ENCODE peak calls at places on chromosomes 16 and 17, in seven cellular contexts. One of them, this sample, is unnamed.

GRCh38 chr17:3626831-3627565 is 9.1 kb downstream of the SHPK start:
- DNase-seq in tibial nerve: no peak
- DNase-seq in pancreas: no peak
- DNase-seq in OCI-LY7: no peak
- DNase-seq in stimulated activated effector memory CD8-positive, alpha-beta T cell treated with anti-CD3 and anti-CD28 coated beads, Interleukin-12 subunit alpha, Interleukin-12 subunit beta, amount 100 ng/mL, for 72 hours: no peak
- DNase-seq in CD4-positive, CD25-positive, alpha-beta regulatory T cell: no peak
- DNase-seq in astrocyte of the spinal cord: no peak
- DNase-seq in this sample: no peak

GRCh38 chr16:57141822-57142631 is 43.8 kb downstream of the PSME3IP1 start:
- DNase-seq in tibial nerve: no peak
- DNase-seq in pancreas: peak
- DNase-seq in OCI-LY7: peak
- DNase-seq in stimulated activated effector memory CD8-positive, alpha-beta T cell treated with anti-CD3 and anti-CD28 coated beads, Interleukin-12 subunit alpha, Interleukin-12 subunit beta, amount 100 ng/mL, for 72 hours: no peak
- DNase-seq in CD4-positive, CD25-positive, alpha-beta regulatory T cell: peak
- DNase-seq in astrocyte of the spinal cord: no peak
- DNase-seq in this sample: no peak

GRCh38 chr17:40069751-40070643 is 7.2 kb downstream of the THRA start:
- DNase-seq in tibial nerve: peak
- DNase-seq in pancreas: no peak
- DNase-seq in OCI-LY7: peak
- DNase-seq in stimulated activated effector memory CD8-positive, alpha-beta T cell treated with anti-CD3 and anti-CD28 coated beads, Interleukin-12 subunit alpha, Interleukin-12 subunit beta, amount 100 ng/mL, for 72 hours: no peak
- DNase-seq in CD4-positive, CD25-positive, alpha-beta regulatory T cell: peak
- DNase-seq in astrocyte of the spinal cord: peak
- DNase-seq in this sample: peak

GRCh38 chr17:77125432-77125901 is 15.3 kb upstream of the SEC14L1 start:
- DNase-seq in tibial nerve: no peak
- DNase-seq in pancreas: no peak
- DNase-seq in OCI-LY7: no peak
- DNase-seq in stimulated activated effector memory CD8-positive, alpha-beta T cell treated with anti-CD3 and anti-CD28 coated beads, Interleukin-12 subunit alpha, Interleukin-12 subunit beta, amount 100 ng/mL, for 72 hours: no peak
- DNase-seq in CD4-positive, CD25-positive, alpha-beta regulatory T cell: no peak
- DNase-seq in astrocyte of the spinal cord: peak
- DNase-seq in this sample: no peak

GRCh38 chr16:21088646-21089538 is 61.8 kb downstream of the DNAH3 start:
- DNase-seq in tibial nerve: no peak
- DNase-seq in pancreas: no peak
- DNase-seq in OCI-LY7: no peak
- DNase-seq in stimulated activated effector memory CD8-positive, alpha-beta T cell treated with anti-CD3 and anti-CD28 coated beads, Interleukin-12 subunit alpha, Interleukin-12 subunit beta, amount 100 ng/mL, for 72 hours: no peak
- DNase-seq in CD4-positive, CD25-positive, alpha-beta regulatory T cell: no peak
- DNase-seq in astrocyte of the spinal cord: peak
- DNase-seq in this sample: no peak

GRCh38 chr16:593406-593805 is 3.5 kb downstream of the RAB40C start:
- DNase-seq in tibial nerve: no peak
- DNase-seq in pancreas: peak
- DNase-seq in OCI-LY7: no peak
- DNase-seq in stimulated activated effector memory CD8-positive, alpha-beta T cell treated with anti-CD3 and anti-CD28 coated beads, Interleukin-12 subunit alpha, Interleukin-12 subunit beta, amount 100 ng/mL, for 72 hours: no peak
- DNase-seq in CD4-positive, CD25-positive, alpha-beta regulatory T cell: no peak
- DNase-seq in astrocyte of the spinal cord: no peak
- DNase-seq in this sample: no peak

GRCh38 chr16:12767897-12768296 is 35.8 kb downstream of the CPPED1 start:
- DNase-seq in tibial nerve: no peak
- DNase-seq in pancreas: no peak
- DNase-seq in OCI-LY7: no peak
- DNase-seq in stimulated activated effector memory CD8-positive, alpha-beta T cell treated with anti-CD3 and anti-CD28 coated beads, Interleukin-12 subunit alpha, Interleukin-12 subunit beta, amount 100 ng/mL, for 72 hours: no peak
- DNase-seq in CD4-positive, CD25-positive, alpha-beta regulatory T cell: no peak
- DNase-seq in astrocyte of the spinal cord: peak
- DNase-seq in this sample: no peak

GRCh38 chr17:7403043-7403901 is 625 bp downstream of the TMEM256 start:
- DNase-seq in tibial nerve: peak
- DNase-seq in pancreas: peak
- DNase-seq in OCI-LY7: peak
- DNase-seq in stimulated activated effector memory CD8-positive, alpha-beta T cell treated with anti-CD3 and anti-CD28 coated beads, Interleukin-12 subunit alpha, Interleukin-12 subunit beta, amount 100 ng/mL, for 72 hours: no peak
- DNase-seq in CD4-positive, CD25-positive, alpha-beta regulatory T cell: no peak
- DNase-seq in astrocyte of the spinal cord: no peak
- DNase-seq in this sample: peak

GRCh38 chr16:918741-919657 is 51.8 kb downstream of the LMF1 start:
- DNase-seq in tibial nerve: no peak
- DNase-seq in pancreas: no peak
- DNase-seq in OCI-LY7: no peak
- DNase-seq in stimulated activated effector memory CD8-positive, alpha-beta T cell treated with anti-CD3 and anti-CD28 coated beads, Interleukin-12 subunit alpha, Interleukin-12 subunit beta, amount 100 ng/mL, for 72 hours: no peak
- DNase-seq in CD4-positive, CD25-positive, alpha-beta regulatory T cell: no peak
- DNase-seq in astrocyte of the spinal cord: no peak
- DNase-seq in this sample: no peak

GRCh38 chr17:33113281-33114010 is 121.8 kb downstream of the SPACA3 start:
- DNase-seq in tibial nerve: no peak
- DNase-seq in pancreas: no peak
- DNase-seq in OCI-LY7: no peak
- DNase-seq in stimulated activated effector memory CD8-positive, alpha-beta T cell treated with anti-CD3 and anti-CD28 coated beads, Interleukin-12 subunit alpha, Interleukin-12 subunit beta, amount 100 ng/mL, for 72 hours: no peak
- DNase-seq in CD4-positive, CD25-positive, alpha-beta regulatory T cell: no peak
- DNase-seq in astrocyte of the spinal cord: no peak
- DNase-seq in this sample: no peak